ENCODE peak calls at places on chromosomes 12 and 14, in ten cellular contexts. H is EL, G is GDM1, X is islet precursor cell, M is SJSA1, Q is MM.1S, W is naive B cell, J is C1 segment of cervical spinal cord, L is endothelial cell, C is amniotic stem cell. I is an unnamed sample.
A peak's percentile ranks its signal among the peaks of the same experiment; 100 is the strongest.

GRCh38 chr14:64726585-64726890 is 22.3 kb downstream of the PLEKHG3 start:
- DNase-seq in L (no peak), W (no peak), C (no peak), H (peak; percentile 59), J (no peak), X (peak; percentile 92), G (no peak), M (no peak), Q (peak; percentile 27), I (no peak)

GRCh38 chr12:57849035-57849434 is 2.5 kb upstream of the CTDSP2 start:
- DNase-seq in L (no peak), Q (no peak), G (no peak), C (no peak), H (no peak), W (no peak), J (no peak), M (no peak), X (no peak), I (no peak)

GRCh38 chr12:75953312-75953906 is 78.2 kb downstream of the PHLDA1 start:
- DNase-seq in M (peak; percentile 72), H (peak; percentile 62), C (no peak), X (no peak), L (no peak), J (no peak), G (no peak), Q (no peak), W (no peak), I (no peak)

GRCh38 chr12:116710367-116710766 is 27.5 kb downstream of the SPRING1 start:
- DNase-seq in W (no peak), Q (peak; percentile 56), M (no peak), J (no peak), H (no peak), L (no peak), G (no peak), X (peak; percentile 46), C (no peak), I (no peak)

GRCh38 chr14:30966415-30967363 is 58.8 kb upstream of the AP4S1 start:
- DNase-seq in M (peak; percentile 80), Q (no peak), J (no peak), X (no peak), C (no peak), H (peak; percentile 76), G (no peak), W (no peak), L (no peak), I (peak; percentile 5)

GRCh38 chr14:21768116-21768874 is 94.7 kb upstream of the OR4E1 start:
- DNase-seq in X (peak; percentile 63), M (no peak), G (peak; percentile 39), H (peak; percentile 17), J (peak; percentile 0), C (no peak), Q (peak; percentile 79), L (no peak), W (no peak), I (peak; percentile 20)

GRCh38 chr14:23829736-23830474 is 123.7 kb upstream of the DHRS4 start:
- DNase-seq in X (peak; percentile 83), C (peak; percentile 90), L (no peak), W (no peak), M (peak; percentile 78), J (no peak), Q (no peak), H (peak; percentile 95), G (no peak), I (no peak)

GRCh38 chr14:70585221-70585620 is 15.2 kb downstream of the MED6 start:
- DNase-seq in W (no peak), H (no peak), J (no peak), Q (no peak), L (no peak), M (no peak), X (no peak), G (no peak), C (no peak), I (no peak)

GRCh38 chr12:25495336-25496097 is 57.6 kb downstream of the LMNTD1 start:
- DNase-seq in C (peak; percentile 44), W (no peak), M (peak; percentile 58), J (no peak), H (peak; percentile 90), X (peak; percentile 87), G (no peak), Q (no peak), L (no peak), I (no peak)

GRCh38 chr12:119229837-119230236 is 51.1 kb downstream of the HSPB8 start:
- DNase-seq in X (peak; percentile 87), W (no peak), Q (no peak), L (peak; percentile 58), J (peak; percentile 33), M (peak; percentile 1), G (no peak), C (no peak), H (peak; percentile 28), I (no peak)

GRCh38 chr12:25756974-25757665 is 201.4 kb upstream of the RASSF8 start:
- DNase-seq in X (no peak), Q (no peak), J (no peak), H (no peak), W (no peak), G (no peak), L (no peak), M (no peak), C (no peak), I (no peak)

GRCh38 chr12:86772688-86773087 is 516.5 kb upstream of the MGAT4C start:
- DNase-seq in W (no peak), H (peak; percentile 4), M (no peak), G (no peak), L (no peak), X (no peak), J (no peak), Q (no peak), C (no peak), I (no peak)

GRCh38 chr12:110126557-110126956 is 2.4 kb downstream of the IFT81 start:
- DNase-seq in X (no peak), W (no peak), Q (no peak), G (no peak), C (no peak), H (no peak), M (no peak), L (no peak), J (no peak), I (no peak)

GRCh38 chr14:31949709-31950108 is 127.4 kb upstream of the ARHGAP5 start:
- DNase-seq in Q (no peak), C (no peak), L (no peak), G (no peak), M (peak; percentile 82), W (no peak), J (no peak), X (no peak), H (peak; percentile 36), I (no peak)

GRCh38 chr12:109609256-109609821 is 35.7 kb downstream of the MVK start:
- DNase-seq in M (no peak), J (no peak), X (no peak), G (no peak), C (no peak), H (no peak), W (no peak), Q (no peak), L (no peak), I (no peak)

GRCh38 chr14:64736271-64737131 is 32.3 kb downstream of the PLEKHG3 start:
- DNase-seq in G (no peak), Q (no peak), W (no peak), J (no peak), H (no peak), X (peak; percentile 45), M (no peak), C (no peak), L (no peak), I (no peak)

GRCh38 chr14:58465425-58465824 is 37.9 kb downstream of the KIAA0586 start:
- DNase-seq in G (no peak), H (peak; percentile 25), L (no peak), W (no peak), Q (no peak), M (no peak), C (peak; percentile 0), X (no peak), J (no peak), I (no peak)

GRCh38 chr12:42141981-42142606 is 2.6 kb downstream of the GXYLT1 start:
- DNase-seq in Q (no peak), X (no peak), M (no peak), G (no peak), J (no peak), W (no peak), C (no peak), H (no peak), L (no peak), I (no peak)

GRCh38 chr12:30969006-30969405 is 42.5 kb downstream of the TSPAN11 start:
- DNase-seq in H (no peak), W (no peak), J (no peak), M (no peak), C (no peak), Q (no peak), X (no peak), G (no peak), L (no peak), I (no peak)

GRCh38 chr14:94677747-94678146 is 65.6 kb downstream of the SERPINA3 start:
- DNase-seq in W (no peak), H (no peak), M (no peak), J (no peak), G (no peak), L (no peak), C (no peak), X (peak; percentile 42), Q (no peak), I (no peak)

GRCh38 chr12:7100239-7100638 is 8.0 kb upstream of the C1R start:
- DNase-seq in M (no peak), L (no peak), J (no peak), W (no peak), X (no peak), G (no peak), H (no peak), Q (no peak), C (no peak), I (no peak)

GRCh38 chr14:105480807-105481801 is 5.6 kb upstream of the CRIP1 start:
- DNase-seq in Q (peak; percentile 53), L (peak; percentile 99), M (peak; percentile 95), H (peak; percentile 82), G (peak; percentile 69), W (peak; percentile 90), J (peak; percentile 99), C (peak; percentile 49), X (peak; percentile 95), I (peak; percentile 93)

GRCh38 chr14:82084813-82085212 is 551.2 kb upstream of the SEL1L start:
- DNase-seq in L (no peak), Q (no peak), W (no peak), H (no peak), G (no peak), X (no peak), C (no peak), M (no peak), J (no peak), I (no peak)

GRCh38 chr12:13094349-13094748 is 9.1 kb downstream of the GSG1 start:
- DNase-seq in G (no peak), W (no peak), H (peak; percentile 83), L (no peak), C (no peak), Q (peak; percentile 23), J (no peak), M (peak; percentile 35), X (peak; percentile 3), I (no peak)

GRCh38 chr14:46245281-46245680 is 406.3 kb downstream of the RPL10L start:
- DNase-seq in C (no peak), J (no peak), X (no peak), M (no peak), L (no peak), G (no peak), Q (no peak), W (no peak), H (no peak), I (no peak)

GRCh38 chr14:24340606-24341005 is 815 bp upstream of the RIPK3 start:
- DNase-seq in H (no peak), X (no peak), J (no peak), G (no peak), L (no peak), W (no peak), M (no peak), Q (no peak), C (no peak), I (no peak)

GRCh38 chr12:13100882-13101769 is 2.3 kb downstream of the GSG1 start:
- DNase-seq in J (peak; percentile 79), L (peak; percentile 97), H (peak; percentile 94), Q (peak; percentile 90), M (peak; percentile 94), G (peak; percentile 72), W (peak; percentile 99), C (peak; percentile 71), X (peak; percentile 99), I (peak; percentile 92)

GRCh38 chr12:81327458-81327857 is 249.6 kb downstream of the ACSS3 start:
- DNase-seq in W (no peak), C (no peak), J (no peak), G (no peak), X (no peak), Q (no peak), L (no peak), M (no peak), H (no peak), I (no peak)